ENCODE peak calls at places on chromosomes 3 and 15, in four cellular contexts. One of them, this sample, is unnamed.

GRCh38 chr3:27532426-27532825 is 48.2 kb upstream of the SLC4A7 start:
- DNase-seq in OCI-LY7: no peak
- DNase-seq in gastrocnemius medialis: no peak
- DNase-seq in heart left ventricle: no peak
- DNase-seq in this sample: no peak

GRCh38 chr3:98185180-98185579 is 18.7 kb downstream of the OR5H15 start:
- DNase-seq in OCI-LY7: no peak
- DNase-seq in gastrocnemius medialis: no peak
- DNase-seq in heart left ventricle: no peak
- DNase-seq in this sample: no peak

GRCh38 chr3:134378818-134379217 is 4.6 kb upstream of the AMOTL2 start:
- DNase-seq in heart left ventricle: no peak
- DNase-seq in OCI-LY7: no peak
- DNase-seq in gastrocnemius medialis: no peak
- DNase-seq in this sample: no peak

GRCh38 chr3:18223591-18224338 is 201.4 kb downstream of the SATB1 start:
- DNase-seq in OCI-LY7: peak
- DNase-seq in gastrocnemius medialis: no peak
- DNase-seq in heart left ventricle: no peak
- DNase-seq in this sample: peak

GRCh38 chr3:53506110-53506762 is 11.8 kb downstream of the CACNA1D start:
- DNase-seq in heart left ventricle: no peak
- DNase-seq in gastrocnemius medialis: no peak
- DNase-seq in OCI-LY7: no peak
- DNase-seq in this sample: no peak

GRCh38 chr3:43994594-43995077 is 247.1 kb upstream of the TOPAZ1 start:
- DNase-seq in gastrocnemius medialis: no peak
- DNase-seq in heart left ventricle: no peak
- DNase-seq in OCI-LY7: peak
- DNase-seq in this sample: no peak

GRCh38 chr15:32687556-32687955 is 30.2 kb upstream of the GREM1 start:
- DNase-seq in gastrocnemius medialis: no peak
- DNase-seq in OCI-LY7: no peak
- DNase-seq in heart left ventricle: no peak
- DNase-seq in this sample: no peak

GRCh38 chr3:42012935-42013651 is 51.2 kb upstream of the ULK4 start:
- DNase-seq in heart left ventricle: peak
- DNase-seq in OCI-LY7: peak
- DNase-seq in gastrocnemius medialis: peak
- DNase-seq in this sample: peak

GRCh38 chr15:75200765-75201608 is 695 bp upstream of the C15orf39 start:
- DNase-seq in OCI-LY7: peak
- DNase-seq in gastrocnemius medialis: no peak
- DNase-seq in heart left ventricle: peak
- DNase-seq in this sample: peak

GRCh38 chr3:124829175-124829818 is 57.9 kb downstream of the ITGB5 start:
- DNase-seq in OCI-LY7: no peak
- DNase-seq in heart left ventricle: no peak
- DNase-seq in gastrocnemius medialis: peak
- DNase-seq in this sample: no peak

GRCh38 chr15:70569718-70570231 is 193.6 kb downstream of the UACA start:
- DNase-seq in heart left ventricle: no peak
- DNase-seq in gastrocnemius medialis: no peak
- DNase-seq in OCI-LY7: no peak
- DNase-seq in this sample: no peak

GRCh38 chr3:45035441-45036301 is 9.6 kb downstream of the CLEC3B start:
- DNase-seq in OCI-LY7: no peak
- DNase-seq in heart left ventricle: peak
- DNase-seq in gastrocnemius medialis: no peak
- DNase-seq in this sample: no peak

GRCh38 chr3:131714585-131715220 is 211.9 kb upstream of the MRPL3 start:
- DNase-seq in OCI-LY7: no peak
- DNase-seq in heart left ventricle: no peak
- DNase-seq in gastrocnemius medialis: no peak
- DNase-seq in this sample: peak

GRCh38 chr15:86915811-86916331 is 836.2 kb downstream of the AGBL1 start:
- DNase-seq in heart left ventricle: no peak
- DNase-seq in gastrocnemius medialis: peak
- DNase-seq in OCI-LY7: peak
- DNase-seq in this sample: peak

GRCh38 chr3:172853911-172854648 is 103.6 kb downstream of the ECT2 start:
- DNase-seq in OCI-LY7: no peak
- DNase-seq in heart left ventricle: no peak
- DNase-seq in gastrocnemius medialis: no peak
- DNase-seq in this sample: no peak

GRCh38 chr15:44668925-44669324 is 5.5 kb upstream of the SPG11 start:
- DNase-seq in gastrocnemius medialis: no peak
- DNase-seq in heart left ventricle: no peak
- DNase-seq in OCI-LY7: peak
- DNase-seq in this sample: no peak

GRCh38 chr15:63553388-63553791 is 43.8 kb upstream of the FBXL22 start:
- DNase-seq in heart left ventricle: no peak
- DNase-seq in OCI-LY7: no peak
- DNase-seq in gastrocnemius medialis: no peak
- DNase-seq in this sample: no peak

GRCh38 chr3:155409336-155409735 is 115.9 kb upstream of the STRIT1 start:
- DNase-seq in gastrocnemius medialis: no peak
- DNase-seq in heart left ventricle: no peak
- DNase-seq in OCI-LY7: no peak
- DNase-seq in this sample: no peak

GRCh38 chr3:32856355-32856889 is 38.6 kb downstream of the TRIM71 start:
- DNase-seq in heart left ventricle: no peak
- DNase-seq in gastrocnemius medialis: no peak
- DNase-seq in OCI-LY7: no peak
- DNase-seq in this sample: no peak

GRCh38 chr3:27090265-27091041 is 278.7 kb downstream of the NEK10 start:
- DNase-seq in heart left ventricle: no peak
- DNase-seq in gastrocnemius medialis: no peak
- DNase-seq in OCI-LY7: no peak
- DNase-seq in this sample: no peak

GRCh38 chr3:148309390-148310035 is 388.2 kb upstream of the AGTR1 start:
- DNase-seq in gastrocnemius medialis: no peak
- DNase-seq in OCI-LY7: peak
- DNase-seq in heart left ventricle: no peak
- DNase-seq in this sample: no peak

GRCh38 chr15:80478075-80478474 is 73.9 kb downstream of the ARNT2 start:
- DNase-seq in heart left ventricle: no peak
- DNase-seq in gastrocnemius medialis: no peak
- DNase-seq in OCI-LY7: no peak
- DNase-seq in this sample: no peak

GRCh38 chr3:42369304-42369703 is 41.1 kb downstream of the LYZL4 start:
- DNase-seq in gastrocnemius medialis: no peak
- DNase-seq in heart left ventricle: no peak
- DNase-seq in OCI-LY7: no peak
- DNase-seq in this sample: peak

GRCh38 chr15:25242166-25242879 is 196.5 kb downstream of the UBE3A start:
- DNase-seq in OCI-LY7: no peak
- DNase-seq in heart left ventricle: peak
- DNase-seq in gastrocnemius medialis: no peak
- DNase-seq in this sample: no peak

GRCh38 chr3:170109579-170110293 is 71.8 kb downstream of the PHC3 start:
- DNase-seq in gastrocnemius medialis: no peak
- DNase-seq in heart left ventricle: no peak
- DNase-seq in OCI-LY7: no peak
- DNase-seq in this sample: no peak

GRCh38 chr3:112585782-112586181 is 23.9 kb downstream of the SLC35A5 start:
- DNase-seq in gastrocnemius medialis: no peak
- DNase-seq in OCI-LY7: no peak
- DNase-seq in heart left ventricle: no peak
- DNase-seq in this sample: no peak

GRCh38 chr3:194592798-194593752 is 40.1 kb downstream of the TMEM44 start:
- DNase-seq in heart left ventricle: no peak
- DNase-seq in gastrocnemius medialis: peak
- DNase-seq in OCI-LY7: peak
- DNase-seq in this sample: no peak

GRCh38 chr15:90883526-90883931 is 775 bp upstream of the FES start:
- DNase-seq in gastrocnemius medialis: peak
- DNase-seq in OCI-LY7: no peak
- DNase-seq in heart left ventricle: no peak
- DNase-seq in this sample: no peak

GRCh38 chr15:75049392-75049791 is 26.0 kb downstream of the PPCDC start:
- DNase-seq in OCI-LY7: no peak
- DNase-seq in heart left ventricle: peak
- DNase-seq in gastrocnemius medialis: peak
- DNase-seq in this sample: no peak

GRCh38 chr3:284316-284715 is 87.8 kb downstream of the CHL1 start:
- DNase-seq in OCI-LY7: no peak
- DNase-seq in gastrocnemius medialis: no peak
- DNase-seq in heart left ventricle: no peak
- DNase-seq in this sample: no peak

GRCh38 chr3:22729981-22730380 is 473.1 kb upstream of the UBE2E2 start:
- DNase-seq in OCI-LY7: no peak
- DNase-seq in gastrocnemius medialis: no peak
- DNase-seq in heart left ventricle: no peak
- DNase-seq in this sample: no peak
- TF ChIP-seq CTCF in OCI-LY7: peak
- TF ChIP-seq CTCF in gastrocnemius medialis: no peak
- TF ChIP-seq CTCF in heart left ventricle: no peak
- TF ChIP-seq CTCF in this sample: peak

GRCh38 chr15:60592386-60593339 is 113.7 kb upstream of the ICE2 start:
- DNase-seq in heart left ventricle: peak
- DNase-seq in gastrocnemius medialis: peak
- DNase-seq in OCI-LY7: peak
- DNase-seq in this sample: peak
- TF ChIP-seq CTCF in heart left ventricle: no peak
- TF ChIP-seq CTCF in gastrocnemius medialis: peak
- TF ChIP-seq CTCF in OCI-LY7: no peak
- TF ChIP-seq CTCF in this sample: peak

GRCh38 chr3:66831931-66832330 is 166.2 kb upstream of the KBTBD8 start:
- DNase-seq in gastrocnemius medialis: no peak
- DNase-seq in heart left ventricle: no peak
- DNase-seq in OCI-LY7: no peak
- DNase-seq in this sample: no peak

DNA sequence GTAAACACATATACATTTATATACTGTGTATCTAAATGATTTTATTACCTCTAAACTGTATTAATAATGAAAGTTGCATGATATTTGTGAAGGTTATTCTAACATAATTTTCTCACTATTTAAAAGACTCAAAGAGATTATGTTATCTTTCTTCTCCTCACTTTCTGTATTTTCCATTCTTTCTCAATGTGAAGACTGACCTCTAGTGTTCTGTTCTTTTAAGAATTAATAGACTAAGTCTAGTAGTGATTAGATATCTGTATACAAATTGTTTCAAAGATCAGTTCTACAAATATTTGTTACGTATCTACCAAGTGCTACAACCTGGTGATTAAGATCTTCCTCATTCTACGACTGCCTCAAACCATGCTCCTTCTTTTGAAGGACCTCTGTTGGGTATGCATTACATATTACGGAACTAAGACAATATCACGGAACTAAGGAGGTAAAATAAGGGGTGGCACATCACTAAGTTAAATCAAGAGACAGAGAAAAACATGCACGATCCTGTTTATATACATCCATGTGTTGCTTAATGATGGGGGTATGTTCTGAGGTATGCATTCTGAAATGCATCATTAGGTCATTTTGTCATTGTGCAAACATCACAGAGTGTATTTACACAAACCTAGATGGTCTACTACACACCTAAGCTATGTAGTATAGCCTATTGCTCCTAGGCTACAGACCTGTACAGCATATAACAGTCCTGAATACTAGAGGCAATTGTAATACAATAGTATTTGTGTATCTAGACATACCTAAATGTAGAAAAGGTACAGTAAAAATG is 161.5 kb upstream of the KBTBD8 start:
- DNase-seq in heart left ventricle: no peak
- DNase-seq in OCI-LY7: no peak
- DNase-seq in gastrocnemius medialis: no peak
- DNase-seq in this sample: no peak
- TF ChIP-seq CTCF in heart left ventricle: no peak
- TF ChIP-seq CTCF in OCI-LY7: peak
- TF ChIP-seq CTCF in gastrocnemius medialis: no peak
- TF ChIP-seq CTCF in this sample: peak

DNA sequence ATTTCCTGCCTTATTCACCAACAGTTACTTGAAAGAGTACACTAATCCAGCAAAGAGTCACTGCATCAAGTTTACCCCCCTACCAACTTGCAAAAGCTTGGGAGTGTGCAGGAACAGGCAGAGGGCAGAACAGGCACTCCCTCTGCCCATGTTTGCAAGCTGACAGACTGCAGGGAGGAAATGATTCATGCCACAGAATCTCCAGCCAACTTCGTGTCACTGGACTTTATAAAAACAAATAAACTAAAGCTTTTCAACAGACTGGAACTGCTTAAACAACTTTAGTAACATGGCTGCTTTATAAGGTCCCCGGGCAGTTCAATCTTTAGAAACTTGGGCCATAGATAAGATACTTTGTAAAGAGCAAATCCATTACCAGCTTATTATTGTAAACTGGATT is 129.5 kb downstream of the THRB start:
- DNase-seq in gastrocnemius medialis: peak
- DNase-seq in heart left ventricle: no peak
- DNase-seq in OCI-LY7: no peak
- DNase-seq in this sample: no peak
- TF ChIP-seq CTCF in gastrocnemius medialis: no peak
- TF ChIP-seq CTCF in heart left ventricle: no peak
- TF ChIP-seq CTCF in OCI-LY7: no peak
- TF ChIP-seq CTCF in this sample: no peak

GRCh38 chr3:182323898-182324297 is 469.4 kb upstream of the ATP11B start:
- DNase-seq in OCI-LY7: no peak
- DNase-seq in heart left ventricle: no peak
- DNase-seq in gastrocnemius medialis: no peak
- DNase-seq in this sample: no peak
- TF ChIP-seq CTCF in OCI-LY7: no peak
- TF ChIP-seq CTCF in heart left ventricle: no peak
- TF ChIP-seq CTCF in gastrocnemius medialis: no peak
- TF ChIP-seq CTCF in this sample: no peak

GRCh38 chr3:126348308-126348920 is 8.8 kb downstream of the KLF15 start:
- DNase-seq in heart left ventricle: peak
- DNase-seq in gastrocnemius medialis: peak
- DNase-seq in OCI-LY7: no peak
- DNase-seq in this sample: no peak
- TF ChIP-seq CTCF in heart left ventricle: no peak
- TF ChIP-seq CTCF in gastrocnemius medialis: no peak
- TF ChIP-seq CTCF in OCI-LY7: peak
- TF ChIP-seq CTCF in this sample: no peak

DNA sequence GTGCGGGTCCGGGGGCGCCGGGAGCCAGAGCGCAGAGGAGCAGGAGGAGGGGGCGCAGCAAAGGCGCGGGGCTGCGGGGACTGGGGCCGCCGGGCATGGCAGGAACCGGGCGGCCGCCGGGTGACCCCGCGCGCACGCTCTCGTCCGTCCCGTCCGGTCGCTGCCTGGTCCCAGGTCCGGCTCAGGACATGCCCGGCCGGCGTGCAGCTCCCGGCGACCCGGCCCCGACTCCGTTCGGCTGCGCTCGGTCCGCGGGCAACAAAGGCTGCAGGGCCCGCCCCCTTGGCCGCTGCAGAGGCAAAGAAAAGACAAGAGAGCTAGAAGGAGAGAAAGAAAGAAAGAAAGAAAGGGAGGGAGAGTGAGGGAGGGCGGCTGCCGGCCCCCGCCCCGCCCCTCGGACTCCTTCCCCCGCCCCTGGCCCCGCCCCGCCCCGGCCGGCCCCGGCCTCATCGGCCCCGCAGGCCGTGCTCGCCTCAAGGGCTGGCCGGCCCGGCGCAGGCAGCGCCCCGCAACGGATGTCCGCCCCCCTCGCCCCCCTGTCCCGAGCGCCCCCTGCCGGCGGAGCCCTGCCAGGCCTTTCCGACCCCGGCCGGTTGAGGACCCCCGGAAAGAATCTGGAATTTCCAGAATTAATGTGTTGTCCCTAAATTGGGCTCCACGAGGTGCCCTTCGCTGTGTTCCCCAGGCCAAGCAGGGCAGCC is at the start of gene ADAMTS7:
- DNase-seq in OCI-LY7: peak
- DNase-seq in gastrocnemius medialis: peak
- DNase-seq in heart left ventricle: peak
- DNase-seq in this sample: peak
- TF ChIP-seq CTCF in OCI-LY7: peak
- TF ChIP-seq CTCF in gastrocnemius medialis: peak
- TF ChIP-seq CTCF in heart left ventricle: peak
- TF ChIP-seq CTCF in this sample: peak